ENCODE peak calls at places on chromosomes 11 and 22, in ten cellular contexts. One of them, this sample, is unnamed.

GRCh38 chr11:101407324-101407723 is 176.5 kb downstream of the TRPC6 start:
- DNase-seq in activated naive CD4-positive, alpha-beta T cell treated with anti-CD3 and anti-CD28 coated beads for 36 hours: no peak
- DNase-seq in adipocyte: peak; percentile 11
- DNase-seq in heart right ventricle: no peak
- DNase-seq in fibroblast of mammary gland: peak; percentile 59
- DNase-seq in right atrium auricular region: no peak
- DNase-seq in activated naive CD8-positive, alpha-beta T cell treated with anti-CD3 and anti-CD28 coated beads, Interleukin-2, amount 10 ng/mL, durations not matched to agents 7 days and 5 days: no peak
- DNase-seq in activated T-cell treated with anti-CD3 and anti-CD28 coated beads for 1 hour: no peak
- DNase-seq in CD4-positive, alpha-beta T cell: no peak
- DNase-seq in posterior cingulate gyrus: no peak
- DNase-seq in this sample: no peak

GRCh38 chr11:9752091-9752490 is 88.2 kb downstream of the SWAP70 start:
- DNase-seq in activated naive CD4-positive, alpha-beta T cell treated with anti-CD3 and anti-CD28 coated beads for 36 hours: no peak
- DNase-seq in adipocyte: peak; percentile 63
- DNase-seq in heart right ventricle: peak; percentile 41
- DNase-seq in fibroblast of mammary gland: peak; percentile 57
- DNase-seq in right atrium auricular region: no peak
- DNase-seq in activated naive CD8-positive, alpha-beta T cell treated with anti-CD3 and anti-CD28 coated beads, Interleukin-2, amount 10 ng/mL, durations not matched to agents 7 days and 5 days: no peak
- DNase-seq in activated T-cell treated with anti-CD3 and anti-CD28 coated beads for 1 hour: no peak
- DNase-seq in CD4-positive, alpha-beta T cell: no peak
- DNase-seq in posterior cingulate gyrus: no peak
- DNase-seq in this sample: no peak

GRCh38 chr11:10288881-10289764 is 4.9 kb downstream of the SBF2 start:
- DNase-seq in activated naive CD4-positive, alpha-beta T cell treated with anti-CD3 and anti-CD28 coated beads for 36 hours: no peak
- DNase-seq in adipocyte: no peak
- DNase-seq in heart right ventricle: peak; percentile 14
- DNase-seq in fibroblast of mammary gland: no peak
- DNase-seq in right atrium auricular region: no peak
- DNase-seq in activated naive CD8-positive, alpha-beta T cell treated with anti-CD3 and anti-CD28 coated beads, Interleukin-2, amount 10 ng/mL, durations not matched to agents 7 days and 5 days: no peak
- DNase-seq in activated T-cell treated with anti-CD3 and anti-CD28 coated beads for 1 hour: no peak
- DNase-seq in CD4-positive, alpha-beta T cell: no peak
- DNase-seq in posterior cingulate gyrus: no peak
- DNase-seq in this sample: no peak

GRCh38 chr11:126969865-126970479 is 30.6 kb downstream of the KIRREL3 start:
- DNase-seq in activated naive CD4-positive, alpha-beta T cell treated with anti-CD3 and anti-CD28 coated beads for 36 hours: no peak
- DNase-seq in adipocyte: peak; percentile 83
- DNase-seq in heart right ventricle: no peak
- DNase-seq in fibroblast of mammary gland: peak; percentile 38
- DNase-seq in right atrium auricular region: no peak
- DNase-seq in activated naive CD8-positive, alpha-beta T cell treated with anti-CD3 and anti-CD28 coated beads, Interleukin-2, amount 10 ng/mL, durations not matched to agents 7 days and 5 days: no peak
- DNase-seq in activated T-cell treated with anti-CD3 and anti-CD28 coated beads for 1 hour: no peak
- DNase-seq in CD4-positive, alpha-beta T cell: no peak
- DNase-seq in posterior cingulate gyrus: no peak
- DNase-seq in this sample: no peak

GRCh38 chr22:23063539-23064380 is 6.6 kb upstream of the GNAZ start:
- DNase-seq in activated naive CD4-positive, alpha-beta T cell treated with anti-CD3 and anti-CD28 coated beads for 36 hours: no peak
- DNase-seq in adipocyte: no peak
- DNase-seq in heart right ventricle: peak; percentile 9
- DNase-seq in fibroblast of mammary gland: no peak
- DNase-seq in right atrium auricular region: peak; percentile 53
- DNase-seq in activated naive CD8-positive, alpha-beta T cell treated with anti-CD3 and anti-CD28 coated beads, Interleukin-2, amount 10 ng/mL, durations not matched to agents 7 days and 5 days: peak; percentile 20
- DNase-seq in activated T-cell treated with anti-CD3 and anti-CD28 coated beads for 1 hour: no peak
- DNase-seq in CD4-positive, alpha-beta T cell: no peak
- DNase-seq in posterior cingulate gyrus: no peak
- DNase-seq in this sample: peak; percentile 12

GRCh38 chr22:23068096-23068831 is 2.1 kb upstream of the GNAZ start:
- DNase-seq in activated naive CD4-positive, alpha-beta T cell treated with anti-CD3 and anti-CD28 coated beads for 36 hours: no peak
- DNase-seq in adipocyte: no peak
- DNase-seq in heart right ventricle: peak; percentile 18
- DNase-seq in fibroblast of mammary gland: no peak
- DNase-seq in right atrium auricular region: no peak
- DNase-seq in activated naive CD8-positive, alpha-beta T cell treated with anti-CD3 and anti-CD28 coated beads, Interleukin-2, amount 10 ng/mL, durations not matched to agents 7 days and 5 days: peak; percentile 19
- DNase-seq in activated T-cell treated with anti-CD3 and anti-CD28 coated beads for 1 hour: no peak
- DNase-seq in CD4-positive, alpha-beta T cell: no peak
- DNase-seq in posterior cingulate gyrus: no peak
- DNase-seq in this sample: peak; percentile 12

GRCh38 chr22:42844756-42845155 is 12.3 kb downstream of the ARFGAP3 start:
- DNase-seq in activated naive CD4-positive, alpha-beta T cell treated with anti-CD3 and anti-CD28 coated beads for 36 hours: no peak
- DNase-seq in adipocyte: no peak
- DNase-seq in heart right ventricle: no peak
- DNase-seq in fibroblast of mammary gland: peak; percentile 69
- DNase-seq in right atrium auricular region: no peak
- DNase-seq in activated naive CD8-positive, alpha-beta T cell treated with anti-CD3 and anti-CD28 coated beads, Interleukin-2, amount 10 ng/mL, durations not matched to agents 7 days and 5 days: no peak
- DNase-seq in activated T-cell treated with anti-CD3 and anti-CD28 coated beads for 1 hour: no peak
- DNase-seq in CD4-positive, alpha-beta T cell: no peak
- DNase-seq in posterior cingulate gyrus: no peak
- DNase-seq in this sample: no peak

GRCh38 chr11:4983851-4984250 is 10.8 kb upstream of the OR51L1 start:
- DNase-seq in activated naive CD4-positive, alpha-beta T cell treated with anti-CD3 and anti-CD28 coated beads for 36 hours: no peak
- DNase-seq in adipocyte: no peak
- DNase-seq in heart right ventricle: no peak
- DNase-seq in fibroblast of mammary gland: no peak
- DNase-seq in right atrium auricular region: no peak
- DNase-seq in activated naive CD8-positive, alpha-beta T cell treated with anti-CD3 and anti-CD28 coated beads, Interleukin-2, amount 10 ng/mL, durations not matched to agents 7 days and 5 days: no peak
- DNase-seq in activated T-cell treated with anti-CD3 and anti-CD28 coated beads for 1 hour: no peak
- DNase-seq in CD4-positive, alpha-beta T cell: no peak
- DNase-seq in posterior cingulate gyrus: no peak
- DNase-seq in this sample: no peak

GRCh38 chr11:114232400-114233070 is 63.7 kb upstream of the NNMT start:
- DNase-seq in activated naive CD4-positive, alpha-beta T cell treated with anti-CD3 and anti-CD28 coated beads for 36 hours: no peak
- DNase-seq in adipocyte: no peak
- DNase-seq in heart right ventricle: no peak
- DNase-seq in fibroblast of mammary gland: no peak
- DNase-seq in right atrium auricular region: no peak
- DNase-seq in activated naive CD8-positive, alpha-beta T cell treated with anti-CD3 and anti-CD28 coated beads, Interleukin-2, amount 10 ng/mL, durations not matched to agents 7 days and 5 days: no peak
- DNase-seq in activated T-cell treated with anti-CD3 and anti-CD28 coated beads for 1 hour: no peak
- DNase-seq in CD4-positive, alpha-beta T cell: no peak
- DNase-seq in posterior cingulate gyrus: no peak
- DNase-seq in this sample: no peak

GRCh38 chr11:27012254-27012921 is 18.5 kb downstream of the FIBIN start:
- DNase-seq in activated naive CD4-positive, alpha-beta T cell treated with anti-CD3 and anti-CD28 coated beads for 36 hours: no peak
- DNase-seq in adipocyte: peak; percentile 62
- DNase-seq in heart right ventricle: no peak
- DNase-seq in fibroblast of mammary gland: peak; percentile 63
- DNase-seq in right atrium auricular region: no peak
- DNase-seq in activated naive CD8-positive, alpha-beta T cell treated with anti-CD3 and anti-CD28 coated beads, Interleukin-2, amount 10 ng/mL, durations not matched to agents 7 days and 5 days: no peak
- DNase-seq in activated T-cell treated with anti-CD3 and anti-CD28 coated beads for 1 hour: no peak
- DNase-seq in CD4-positive, alpha-beta T cell: no peak
- DNase-seq in posterior cingulate gyrus: no peak
- DNase-seq in this sample: no peak

GRCh38 chr11:64794526-64794925 is 8.5 kb downstream of the MAP4K2 start:
- DNase-seq in activated naive CD4-positive, alpha-beta T cell treated with anti-CD3 and anti-CD28 coated beads for 36 hours: no peak
- DNase-seq in adipocyte: no peak
- DNase-seq in heart right ventricle: no peak
- DNase-seq in fibroblast of mammary gland: no peak
- DNase-seq in right atrium auricular region: no peak
- DNase-seq in activated naive CD8-positive, alpha-beta T cell treated with anti-CD3 and anti-CD28 coated beads, Interleukin-2, amount 10 ng/mL, durations not matched to agents 7 days and 5 days: no peak
- DNase-seq in activated T-cell treated with anti-CD3 and anti-CD28 coated beads for 1 hour: no peak
- DNase-seq in CD4-positive, alpha-beta T cell: no peak
- DNase-seq in posterior cingulate gyrus: no peak
- DNase-seq in this sample: no peak

GRCh38 chr11:95919514-95919913 is 4.4 kb downstream of the MTMR2 start:
- DNase-seq in activated naive CD4-positive, alpha-beta T cell treated with anti-CD3 and anti-CD28 coated beads for 36 hours: no peak
- DNase-seq in adipocyte: no peak
- DNase-seq in heart right ventricle: no peak
- DNase-seq in fibroblast of mammary gland: no peak
- DNase-seq in right atrium auricular region: no peak
- DNase-seq in activated naive CD8-positive, alpha-beta T cell treated with anti-CD3 and anti-CD28 coated beads, Interleukin-2, amount 10 ng/mL, durations not matched to agents 7 days and 5 days: no peak
- DNase-seq in activated T-cell treated with anti-CD3 and anti-CD28 coated beads for 1 hour: no peak
- DNase-seq in CD4-positive, alpha-beta T cell: no peak
- DNase-seq in posterior cingulate gyrus: no peak
- DNase-seq in this sample: no peak

GRCh38 chr11:1568451-1568911 is 3.6 kb downstream of the DUSP8 start:
- DNase-seq in activated naive CD4-positive, alpha-beta T cell treated with anti-CD3 and anti-CD28 coated beads for 36 hours: no peak
- DNase-seq in adipocyte: no peak
- DNase-seq in heart right ventricle: no peak
- DNase-seq in fibroblast of mammary gland: no peak
- DNase-seq in right atrium auricular region: no peak
- DNase-seq in activated naive CD8-positive, alpha-beta T cell treated with anti-CD3 and anti-CD28 coated beads, Interleukin-2, amount 10 ng/mL, durations not matched to agents 7 days and 5 days: no peak
- DNase-seq in activated T-cell treated with anti-CD3 and anti-CD28 coated beads for 1 hour: no peak
- DNase-seq in CD4-positive, alpha-beta T cell: no peak
- DNase-seq in posterior cingulate gyrus: no peak
- DNase-seq in this sample: no peak

GRCh38 chr22:39219071-39220050 is 25.4 kb downstream of the PDGFB start:
- DNase-seq in activated naive CD4-positive, alpha-beta T cell treated with anti-CD3 and anti-CD28 coated beads for 36 hours: no peak
- DNase-seq in adipocyte: no peak
- DNase-seq in heart right ventricle: no peak
- DNase-seq in fibroblast of mammary gland: no peak
- DNase-seq in right atrium auricular region: no peak
- DNase-seq in activated naive CD8-positive, alpha-beta T cell treated with anti-CD3 and anti-CD28 coated beads, Interleukin-2, amount 10 ng/mL, durations not matched to agents 7 days and 5 days: peak; percentile 7
- DNase-seq in activated T-cell treated with anti-CD3 and anti-CD28 coated beads for 1 hour: no peak
- DNase-seq in CD4-positive, alpha-beta T cell: no peak
- DNase-seq in posterior cingulate gyrus: no peak
- DNase-seq in this sample: peak; percentile 6

GRCh38 chr11:57460017-57460755 is at the start of gene RTN4RL2:
- DNase-seq in activated naive CD4-positive, alpha-beta T cell treated with anti-CD3 and anti-CD28 coated beads for 36 hours: peak; percentile 73
- DNase-seq in adipocyte: peak; percentile 57
- DNase-seq in heart right ventricle: peak; percentile 62
- DNase-seq in fibroblast of mammary gland: peak; percentile 57
- DNase-seq in right atrium auricular region: no peak
- DNase-seq in activated naive CD8-positive, alpha-beta T cell treated with anti-CD3 and anti-CD28 coated beads, Interleukin-2, amount 10 ng/mL, durations not matched to agents 7 days and 5 days: peak; percentile 71
- DNase-seq in activated T-cell treated with anti-CD3 and anti-CD28 coated beads for 1 hour: no peak
- DNase-seq in CD4-positive, alpha-beta T cell: no peak
- DNase-seq in posterior cingulate gyrus: no peak
- DNase-seq in this sample: peak; percentile 35

GRCh38 chr11:44096360-44097188 is 1.1 kb downstream of the EXT2 start:
- DNase-seq in activated naive CD4-positive, alpha-beta T cell treated with anti-CD3 and anti-CD28 coated beads for 36 hours: no peak
- DNase-seq in adipocyte: peak; percentile 34
- DNase-seq in heart right ventricle: no peak
- DNase-seq in fibroblast of mammary gland: peak; percentile 41
- DNase-seq in right atrium auricular region: no peak
- DNase-seq in activated naive CD8-positive, alpha-beta T cell treated with anti-CD3 and anti-CD28 coated beads, Interleukin-2, amount 10 ng/mL, durations not matched to agents 7 days and 5 days: no peak
- DNase-seq in activated T-cell treated with anti-CD3 and anti-CD28 coated beads for 1 hour: no peak
- DNase-seq in CD4-positive, alpha-beta T cell: no peak
- DNase-seq in posterior cingulate gyrus: no peak
- DNase-seq in this sample: no peak

GRCh38 chr11:116457336-116458007 is 315.3 kb downstream of the BUD13 start:
- DNase-seq in activated naive CD4-positive, alpha-beta T cell treated with anti-CD3 and anti-CD28 coated beads for 36 hours: no peak
- DNase-seq in adipocyte: no peak
- DNase-seq in heart right ventricle: no peak
- DNase-seq in fibroblast of mammary gland: no peak
- DNase-seq in right atrium auricular region: no peak
- DNase-seq in activated naive CD8-positive, alpha-beta T cell treated with anti-CD3 and anti-CD28 coated beads, Interleukin-2, amount 10 ng/mL, durations not matched to agents 7 days and 5 days: no peak
- DNase-seq in activated T-cell treated with anti-CD3 and anti-CD28 coated beads for 1 hour: no peak
- DNase-seq in CD4-positive, alpha-beta T cell: no peak
- DNase-seq in posterior cingulate gyrus: no peak
- DNase-seq in this sample: no peak

GRCh38 chr11:79415411-79415810 is 25.4 kb downstream of the TENM4 start:
- DNase-seq in activated naive CD4-positive, alpha-beta T cell treated with anti-CD3 and anti-CD28 coated beads for 36 hours: no peak
- DNase-seq in adipocyte: no peak
- DNase-seq in heart right ventricle: no peak
- DNase-seq in fibroblast of mammary gland: peak; percentile 57
- DNase-seq in right atrium auricular region: no peak
- DNase-seq in activated naive CD8-positive, alpha-beta T cell treated with anti-CD3 and anti-CD28 coated beads, Interleukin-2, amount 10 ng/mL, durations not matched to agents 7 days and 5 days: no peak
- DNase-seq in activated T-cell treated with anti-CD3 and anti-CD28 coated beads for 1 hour: no peak
- DNase-seq in CD4-positive, alpha-beta T cell: no peak
- DNase-seq in posterior cingulate gyrus: no peak
- DNase-seq in this sample: no peak

GRCh38 chr11:73152861-73153483 is 10.9 kb upstream of the FCHSD2 start:
- DNase-seq in activated naive CD4-positive, alpha-beta T cell treated with anti-CD3 and anti-CD28 coated beads for 36 hours: peak; percentile 91
- DNase-seq in adipocyte: no peak
- DNase-seq in heart right ventricle: no peak
- DNase-seq in fibroblast of mammary gland: no peak
- DNase-seq in right atrium auricular region: no peak
- DNase-seq in activated naive CD8-positive, alpha-beta T cell treated with anti-CD3 and anti-CD28 coated beads, Interleukin-2, amount 10 ng/mL, durations not matched to agents 7 days and 5 days: peak; percentile 68
- DNase-seq in activated T-cell treated with anti-CD3 and anti-CD28 coated beads for 1 hour: peak; percentile 20
- DNase-seq in CD4-positive, alpha-beta T cell: no peak
- DNase-seq in posterior cingulate gyrus: no peak
- DNase-seq in this sample: peak; percentile 68

GRCh38 chr11:113881856-113882255 is 6.5 kb upstream of the USP28 start:
- DNase-seq in activated naive CD4-positive, alpha-beta T cell treated with anti-CD3 and anti-CD28 coated beads for 36 hours: no peak
- DNase-seq in adipocyte: no peak
- DNase-seq in heart right ventricle: no peak
- DNase-seq in fibroblast of mammary gland: no peak
- DNase-seq in right atrium auricular region: no peak
- DNase-seq in activated naive CD8-positive, alpha-beta T cell treated with anti-CD3 and anti-CD28 coated beads, Interleukin-2, amount 10 ng/mL, durations not matched to agents 7 days and 5 days: no peak
- DNase-seq in activated T-cell treated with anti-CD3 and anti-CD28 coated beads for 1 hour: no peak
- DNase-seq in CD4-positive, alpha-beta T cell: no peak
- DNase-seq in posterior cingulate gyrus: no peak
- DNase-seq in this sample: no peak

GRCh38 chr11:60862171-60862570 is 5.2 kb upstream of the ZP1 start:
- DNase-seq in activated naive CD4-positive, alpha-beta T cell treated with anti-CD3 and anti-CD28 coated beads for 36 hours: no peak
- DNase-seq in adipocyte: no peak
- DNase-seq in heart right ventricle: no peak
- DNase-seq in fibroblast of mammary gland: no peak
- DNase-seq in right atrium auricular region: no peak
- DNase-seq in activated naive CD8-positive, alpha-beta T cell treated with anti-CD3 and anti-CD28 coated beads, Interleukin-2, amount 10 ng/mL, durations not matched to agents 7 days and 5 days: no peak
- DNase-seq in activated T-cell treated with anti-CD3 and anti-CD28 coated beads for 1 hour: no peak
- DNase-seq in CD4-positive, alpha-beta T cell: no peak
- DNase-seq in posterior cingulate gyrus: no peak
- DNase-seq in this sample: no peak

GRCh38 chr11:45662665-45663485 is 2.5 kb downstream of the CHST1 start:
- DNase-seq in activated naive CD4-positive, alpha-beta T cell treated with anti-CD3 and anti-CD28 coated beads for 36 hours: peak; percentile 46
- DNase-seq in adipocyte: peak; percentile 88
- DNase-seq in heart right ventricle: no peak
- DNase-seq in fibroblast of mammary gland: peak; percentile 92
- DNase-seq in right atrium auricular region: no peak
- DNase-seq in activated naive CD8-positive, alpha-beta T cell treated with anti-CD3 and anti-CD28 coated beads, Interleukin-2, amount 10 ng/mL, durations not matched to agents 7 days and 5 days: no peak
- DNase-seq in activated T-cell treated with anti-CD3 and anti-CD28 coated beads for 1 hour: no peak
- DNase-seq in CD4-positive, alpha-beta T cell: no peak
- DNase-seq in posterior cingulate gyrus: no peak
- DNase-seq in this sample: no peak

GRCh38 chr22:35425971-35426800 is 26.2 kb downstream of the MCM5 start:
- DNase-seq in activated naive CD4-positive, alpha-beta T cell treated with anti-CD3 and anti-CD28 coated beads for 36 hours: no peak
- DNase-seq in adipocyte: peak; percentile 52
- DNase-seq in heart right ventricle: no peak
- DNase-seq in fibroblast of mammary gland: no peak
- DNase-seq in right atrium auricular region: no peak
- DNase-seq in activated naive CD8-positive, alpha-beta T cell treated with anti-CD3 and anti-CD28 coated beads, Interleukin-2, amount 10 ng/mL, durations not matched to agents 7 days and 5 days: no peak
- DNase-seq in activated T-cell treated with anti-CD3 and anti-CD28 coated beads for 1 hour: no peak
- DNase-seq in CD4-positive, alpha-beta T cell: no peak
- DNase-seq in posterior cingulate gyrus: no peak
- DNase-seq in this sample: no peak

GRCh38 chr11:14380125-14380936 is 21.3 kb upstream of the RRAS2 start:
- DNase-seq in activated naive CD4-positive, alpha-beta T cell treated with anti-CD3 and anti-CD28 coated beads for 36 hours: no peak
- DNase-seq in adipocyte: no peak
- DNase-seq in heart right ventricle: no peak
- DNase-seq in fibroblast of mammary gland: no peak
- DNase-seq in right atrium auricular region: no peak
- DNase-seq in activated naive CD8-positive, alpha-beta T cell treated with anti-CD3 and anti-CD28 coated beads, Interleukin-2, amount 10 ng/mL, durations not matched to agents 7 days and 5 days: no peak
- DNase-seq in activated T-cell treated with anti-CD3 and anti-CD28 coated beads for 1 hour: no peak
- DNase-seq in CD4-positive, alpha-beta T cell: no peak
- DNase-seq in posterior cingulate gyrus: no peak
- DNase-seq in this sample: no peak

GRCh38 chr22:20587206-20587958 is 80.0 kb downstream of the MED15 start:
- DNase-seq in activated naive CD4-positive, alpha-beta T cell treated with anti-CD3 and anti-CD28 coated beads for 36 hours: no peak
- DNase-seq in adipocyte: no peak
- DNase-seq in heart right ventricle: no peak
- DNase-seq in fibroblast of mammary gland: no peak
- DNase-seq in right atrium auricular region: no peak
- DNase-seq in activated naive CD8-positive, alpha-beta T cell treated with anti-CD3 and anti-CD28 coated beads, Interleukin-2, amount 10 ng/mL, durations not matched to agents 7 days and 5 days: no peak
- DNase-seq in activated T-cell treated with anti-CD3 and anti-CD28 coated beads for 1 hour: no peak
- DNase-seq in CD4-positive, alpha-beta T cell: no peak
- DNase-seq in posterior cingulate gyrus: no peak
- DNase-seq in this sample: no peak

GRCh38 chr11:130318031-130318673 is 3.4 kb upstream of the ZBTB44 start:
- DNase-seq in activated naive CD4-positive, alpha-beta T cell treated with anti-CD3 and anti-CD28 coated beads for 36 hours: no peak
- DNase-seq in adipocyte: no peak
- DNase-seq in heart right ventricle: no peak
- DNase-seq in fibroblast of mammary gland: no peak
- DNase-seq in right atrium auricular region: no peak
- DNase-seq in activated naive CD8-positive, alpha-beta T cell treated with anti-CD3 and anti-CD28 coated beads, Interleukin-2, amount 10 ng/mL, durations not matched to agents 7 days and 5 days: no peak
- DNase-seq in activated T-cell treated with anti-CD3 and anti-CD28 coated beads for 1 hour: no peak
- DNase-seq in CD4-positive, alpha-beta T cell: no peak
- DNase-seq in posterior cingulate gyrus: no peak
- DNase-seq in this sample: no peak

GRCh38 chr22:28299760-28300159 is 379.9 kb downstream of the TTC28 start:
- DNase-seq in activated naive CD4-positive, alpha-beta T cell treated with anti-CD3 and anti-CD28 coated beads for 36 hours: peak; percentile 7
- DNase-seq in adipocyte: no peak
- DNase-seq in heart right ventricle: no peak
- DNase-seq in fibroblast of mammary gland: peak; percentile 25
- DNase-seq in right atrium auricular region: peak; percentile 61
- DNase-seq in activated naive CD8-positive, alpha-beta T cell treated with anti-CD3 and anti-CD28 coated beads, Interleukin-2, amount 10 ng/mL, durations not matched to agents 7 days and 5 days: no peak
- DNase-seq in activated T-cell treated with anti-CD3 and anti-CD28 coated beads for 1 hour: no peak
- DNase-seq in CD4-positive, alpha-beta T cell: no peak
- DNase-seq in posterior cingulate gyrus: no peak
- DNase-seq in this sample: no peak

GRCh38 chr11:67507242-67507890 is 596 bp downstream of the CDK2AP2 start:
- DNase-seq in activated naive CD4-positive, alpha-beta T cell treated with anti-CD3 and anti-CD28 coated beads for 36 hours: no peak
- DNase-seq in adipocyte: peak; percentile 66
- DNase-seq in heart right ventricle: no peak
- DNase-seq in fibroblast of mammary gland: peak; percentile 74
- DNase-seq in right atrium auricular region: peak; percentile 84
- DNase-seq in activated naive CD8-positive, alpha-beta T cell treated with anti-CD3 and anti-CD28 coated beads, Interleukin-2, amount 10 ng/mL, durations not matched to agents 7 days and 5 days: no peak
- DNase-seq in activated T-cell treated with anti-CD3 and anti-CD28 coated beads for 1 hour: no peak
- DNase-seq in CD4-positive, alpha-beta T cell: no peak
- DNase-seq in posterior cingulate gyrus: no peak
- DNase-seq in this sample: no peak